ENCODE peak calls at places on chromosomes 6 and 20, in six cellular contexts. One of them, this sample, is unnamed.
A peak's percentile ranks its signal among the peaks of the same experiment; 100 is the strongest.

GRCh38 chr20:1377984-1378742 is 14.7 kb downstream of the FKBP1A start:
- DNase-seq in AG09319: no peak
- DNase-seq in astrocyte of the cerebellum: no peak
- DNase-seq in mesothelial cell of epicardium: no peak
- DNase-seq in AG10803: peak; percentile 49
- DNase-seq in tibial nerve: no peak
- DNase-seq in this sample: no peak

GRCh38 chr6:133241088-133241900 is at the start of gene EYA4:
- DNase-seq in AG09319: no peak
- DNase-seq in astrocyte of the cerebellum: no peak
- DNase-seq in mesothelial cell of epicardium: peak; percentile 25
- DNase-seq in AG10803: no peak
- DNase-seq in tibial nerve: no peak
- DNase-seq in this sample: no peak

GRCh38 chr6:115554060-115554459 is 506.6 kb downstream of the FRK start:
- DNase-seq in AG09319: no peak
- DNase-seq in astrocyte of the cerebellum: no peak
- DNase-seq in mesothelial cell of epicardium: no peak
- DNase-seq in AG10803: no peak
- DNase-seq in tibial nerve: no peak
- DNase-seq in this sample: no peak

GRCh38 chr6:134299236-134299635 is 18.7 kb downstream of the SGK1 start:
- DNase-seq in AG09319: no peak
- DNase-seq in astrocyte of the cerebellum: peak; percentile 72
- DNase-seq in mesothelial cell of epicardium: no peak
- DNase-seq in AG10803: peak; percentile 9
- DNase-seq in tibial nerve: no peak
- DNase-seq in this sample: no peak

GRCh38 chr20:64001607-64002011 is 20.7 kb downstream of the PRPF6 start:
- DNase-seq in AG09319: no peak
- DNase-seq in astrocyte of the cerebellum: no peak
- DNase-seq in mesothelial cell of epicardium: no peak
- DNase-seq in AG10803: no peak
- DNase-seq in tibial nerve: no peak
- DNase-seq in this sample: no peak

GRCh38 chr6:111776236-111777189 is 96.7 kb downstream of the FYN start:
- DNase-seq in AG09319: no peak
- DNase-seq in astrocyte of the cerebellum: no peak
- DNase-seq in mesothelial cell of epicardium: no peak
- DNase-seq in AG10803: no peak
- DNase-seq in tibial nerve: no peak
- DNase-seq in this sample: no peak

GRCh38 chr6:14194483-14194882 is 76.9 kb downstream of the CD83 start:
- DNase-seq in AG09319: no peak
- DNase-seq in astrocyte of the cerebellum: no peak
- DNase-seq in mesothelial cell of epicardium: no peak
- DNase-seq in AG10803: no peak
- DNase-seq in tibial nerve: no peak
- DNase-seq in this sample: no peak

GRCh38 chr6:73134588-73134987 is 90.7 kb downstream of the KHDC1L start:
- DNase-seq in AG09319: no peak
- DNase-seq in astrocyte of the cerebellum: no peak
- DNase-seq in mesothelial cell of epicardium: no peak
- DNase-seq in AG10803: peak; percentile 41
- DNase-seq in tibial nerve: no peak
- DNase-seq in this sample: no peak

GRCh38 chr6:36033935-36034334 is 6.3 kb downstream of the MAPK14 start:
- DNase-seq in AG09319: no peak
- DNase-seq in astrocyte of the cerebellum: no peak
- DNase-seq in mesothelial cell of epicardium: no peak
- DNase-seq in AG10803: no peak
- DNase-seq in tibial nerve: no peak
- DNase-seq in this sample: peak; percentile 42

GRCh38 chr6:164097557-164098398 is 683.3 kb downstream of the QKI start:
- DNase-seq in AG09319: no peak
- DNase-seq in astrocyte of the cerebellum: peak; percentile 68
- DNase-seq in mesothelial cell of epicardium: no peak
- DNase-seq in AG10803: peak; percentile 49
- DNase-seq in tibial nerve: no peak
- DNase-seq in this sample: no peak

GRCh38 chr6:14738497-14738896 is 507.4 kb upstream of the JARID2 start:
- DNase-seq in AG09319: no peak
- DNase-seq in astrocyte of the cerebellum: no peak
- DNase-seq in mesothelial cell of epicardium: no peak
- DNase-seq in AG10803: no peak
- DNase-seq in tibial nerve: no peak
- DNase-seq in this sample: no peak

GRCh38 chr20:3121955-3122610 is 37.6 kb upstream of the AVP start:
- DNase-seq in AG09319: no peak
- DNase-seq in astrocyte of the cerebellum: no peak
- DNase-seq in mesothelial cell of epicardium: no peak
- DNase-seq in AG10803: no peak
- DNase-seq in tibial nerve: no peak
- DNase-seq in this sample: no peak

GRCh38 chr6:44831002-44831610 is 443.6 kb downstream of the CDC5L start:
- DNase-seq in AG09319: no peak
- DNase-seq in astrocyte of the cerebellum: peak; percentile 67
- DNase-seq in mesothelial cell of epicardium: no peak
- DNase-seq in AG10803: peak; percentile 84
- DNase-seq in tibial nerve: no peak
- DNase-seq in this sample: no peak

GRCh38 chr6:158039571-158040050 is 57.9 kb downstream of the SYNJ2 start:
- DNase-seq in AG09319: no peak
- DNase-seq in astrocyte of the cerebellum: peak; percentile 90
- DNase-seq in mesothelial cell of epicardium: no peak
- DNase-seq in AG10803: no peak
- DNase-seq in tibial nerve: no peak
- DNase-seq in this sample: no peak

GRCh38 chr6:18247002-18247401 is 17.3 kb downstream of the DEK start:
- DNase-seq in AG09319: no peak
- DNase-seq in astrocyte of the cerebellum: no peak
- DNase-seq in mesothelial cell of epicardium: no peak
- DNase-seq in AG10803: no peak
- DNase-seq in tibial nerve: no peak
- DNase-seq in this sample: no peak

GRCh38 chr20:25046736-25047666 is 10.9 kb downstream of the ACSS1 start:
- DNase-seq in AG09319: no peak
- DNase-seq in astrocyte of the cerebellum: no peak
- DNase-seq in mesothelial cell of epicardium: no peak
- DNase-seq in AG10803: no peak
- DNase-seq in tibial nerve: peak; percentile 9
- DNase-seq in this sample: no peak

GRCh38 chr6:63352587-63353281 is 33.0 kb upstream of the LGSN start:
- DNase-seq in AG09319: no peak
- DNase-seq in astrocyte of the cerebellum: peak; percentile 16
- DNase-seq in mesothelial cell of epicardium: no peak
- DNase-seq in AG10803: peak; percentile 17
- DNase-seq in tibial nerve: no peak
- DNase-seq in this sample: no peak

GRCh38 chr6:66429220-66429619 is 722.2 kb upstream of the EYS start:
- DNase-seq in AG09319: no peak
- DNase-seq in astrocyte of the cerebellum: no peak
- DNase-seq in mesothelial cell of epicardium: no peak
- DNase-seq in AG10803: peak; percentile 51
- DNase-seq in tibial nerve: no peak
- DNase-seq in this sample: no peak

GRCh38 chr6:35731736-35732532 is 4.9 kb upstream of the ARMC12 start:
- DNase-seq in AG09319: no peak
- DNase-seq in astrocyte of the cerebellum: peak; percentile 91
- DNase-seq in mesothelial cell of epicardium: peak; percentile 81
- DNase-seq in AG10803: peak; percentile 81
- DNase-seq in tibial nerve: peak; percentile 97
- DNase-seq in this sample: peak; percentile 82

GRCh38 chr20:23005761-23006160 is 29.4 kb upstream of the SSTR4 start:
- DNase-seq in AG09319: no peak
- DNase-seq in astrocyte of the cerebellum: no peak
- DNase-seq in mesothelial cell of epicardium: no peak
- DNase-seq in AG10803: no peak
- DNase-seq in tibial nerve: no peak
- DNase-seq in this sample: no peak

DNA sequence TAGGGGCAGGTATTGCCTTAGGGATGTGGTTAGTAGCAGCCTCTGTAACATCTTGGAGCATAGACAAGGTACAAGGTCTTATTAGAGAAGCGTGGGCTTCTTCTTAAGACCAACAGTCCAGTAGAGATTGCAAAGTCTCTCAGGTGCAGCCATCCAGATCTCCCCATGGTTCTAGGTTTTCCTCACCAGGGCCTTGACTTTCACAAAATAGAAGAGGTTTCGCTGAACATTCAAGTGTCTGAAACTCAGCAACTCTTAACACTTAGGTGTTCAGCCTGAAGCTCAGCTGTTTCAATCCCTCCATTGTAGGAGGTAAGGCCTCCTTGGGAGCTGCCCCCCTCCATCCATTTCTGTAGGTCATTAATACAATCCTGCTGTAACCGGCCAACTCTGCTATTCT is 44.4 kb downstream of the GOPC start:
- DNase-seq in AG09319: no peak
- DNase-seq in astrocyte of the cerebellum: no peak
- DNase-seq in mesothelial cell of epicardium: no peak
- DNase-seq in AG10803: no peak
- DNase-seq in tibial nerve: no peak
- DNase-seq in this sample: no peak
- TF ChIP-seq CTCF in AG09319: no peak
- TF ChIP-seq CTCF in astrocyte of the cerebellum: no peak
- TF ChIP-seq CTCF in mesothelial cell of epicardium: no peak
- TF ChIP-seq CTCF in AG10803: no peak
- TF ChIP-seq CTCF in tibial nerve: no peak
- TF ChIP-seq CTCF in this sample: no peak

GRCh38 chr6:30364591-30364990 is 19.6 kb downstream of the RPP21 start:
- DNase-seq in AG09319: no peak
- DNase-seq in astrocyte of the cerebellum: no peak
- DNase-seq in mesothelial cell of epicardium: no peak
- DNase-seq in AG10803: no peak
- DNase-seq in tibial nerve: no peak
- DNase-seq in this sample: no peak
- TF ChIP-seq CTCF in AG09319: no peak
- TF ChIP-seq CTCF in astrocyte of the cerebellum: no peak
- TF ChIP-seq CTCF in mesothelial cell of epicardium: no peak
- TF ChIP-seq CTCF in AG10803: no peak
- TF ChIP-seq CTCF in tibial nerve: no peak
- TF ChIP-seq CTCF in this sample: no peak

GRCh38 chr6:56381852-56382251 is 134.5 kb upstream of the COL21A1 start:
- DNase-seq in AG09319: no peak
- DNase-seq in astrocyte of the cerebellum: no peak
- DNase-seq in mesothelial cell of epicardium: no peak
- DNase-seq in AG10803: peak; percentile 41
- DNase-seq in tibial nerve: no peak
- DNase-seq in this sample: no peak
- TF ChIP-seq CTCF in AG09319: no peak
- TF ChIP-seq CTCF in astrocyte of the cerebellum: no peak
- TF ChIP-seq CTCF in mesothelial cell of epicardium: no peak
- TF ChIP-seq CTCF in AG10803: no peak
- TF ChIP-seq CTCF in tibial nerve: no peak
- TF ChIP-seq CTCF in this sample: no peak

DNA sequence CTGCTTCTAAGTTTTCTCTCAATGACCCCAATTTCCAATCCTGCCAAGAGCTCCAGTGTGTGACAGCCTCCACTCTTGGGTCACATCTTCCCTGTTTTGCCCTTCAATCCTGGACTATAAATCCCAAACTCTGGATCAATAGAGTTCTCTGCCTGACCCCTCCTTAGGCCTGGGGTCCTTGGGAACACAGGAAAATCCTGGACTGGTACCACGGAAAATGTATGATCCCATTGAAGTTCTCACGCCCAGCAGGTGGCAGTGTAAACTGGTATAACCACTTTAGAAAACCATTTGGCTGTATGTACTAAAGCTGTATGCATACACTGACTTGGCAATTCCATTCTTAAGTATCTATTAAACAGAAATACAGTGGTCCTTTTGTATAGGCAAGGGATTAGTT is 98.0 kb downstream of the SNAP25 start:
- DNase-seq in AG09319: no peak
- DNase-seq in astrocyte of the cerebellum: no peak
- DNase-seq in mesothelial cell of epicardium: no peak
- DNase-seq in AG10803: no peak
- DNase-seq in tibial nerve: no peak
- DNase-seq in this sample: no peak
- TF ChIP-seq CTCF in AG09319: no peak
- TF ChIP-seq CTCF in astrocyte of the cerebellum: no peak
- TF ChIP-seq CTCF in mesothelial cell of epicardium: no peak
- TF ChIP-seq CTCF in AG10803: peak; percentile 5
- TF ChIP-seq CTCF in tibial nerve: no peak
- TF ChIP-seq CTCF in this sample: no peak

GRCh38 chr6:100678027-100678426 is 203.1 kb downstream of the ASCC3 start:
- DNase-seq in AG09319: no peak
- DNase-seq in astrocyte of the cerebellum: no peak
- DNase-seq in mesothelial cell of epicardium: no peak
- DNase-seq in AG10803: no peak
- DNase-seq in tibial nerve: no peak
- DNase-seq in this sample: no peak
- TF ChIP-seq CTCF in AG09319: no peak
- TF ChIP-seq CTCF in astrocyte of the cerebellum: no peak
- TF ChIP-seq CTCF in mesothelial cell of epicardium: no peak
- TF ChIP-seq CTCF in AG10803: peak; percentile 8
- TF ChIP-seq CTCF in tibial nerve: no peak
- TF ChIP-seq CTCF in this sample: no peak

DNA sequence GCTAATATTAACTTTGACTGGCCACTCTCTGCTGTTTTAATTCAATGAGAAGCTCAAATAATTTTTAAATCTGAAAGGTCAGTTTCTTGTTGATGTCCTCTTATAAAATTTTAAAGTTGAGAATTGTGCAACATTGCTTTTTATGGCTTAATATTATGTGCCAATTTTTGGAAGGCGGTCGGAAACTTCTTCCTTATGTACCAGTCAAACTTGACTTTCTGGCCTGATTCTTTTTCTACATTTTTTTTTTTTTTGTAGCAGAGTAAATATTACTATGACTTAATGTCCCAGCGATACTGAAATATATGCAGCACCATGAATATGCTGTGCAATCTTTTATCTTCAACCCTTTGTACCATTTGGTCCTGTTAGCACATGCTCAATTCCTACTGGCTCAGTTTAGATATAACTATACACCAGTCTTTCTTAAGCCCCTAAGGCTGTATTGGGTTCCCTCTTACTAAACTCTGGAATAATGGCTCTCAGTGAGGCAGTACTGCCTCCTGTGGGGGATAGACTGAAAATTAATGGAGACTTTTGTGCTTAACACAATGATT is 156.3 kb upstream of the SYNCRIP start:
- DNase-seq in AG09319: no peak
- DNase-seq in astrocyte of the cerebellum: no peak
- DNase-seq in mesothelial cell of epicardium: no peak
- DNase-seq in AG10803: no peak
- DNase-seq in tibial nerve: no peak
- DNase-seq in this sample: no peak
- TF ChIP-seq CTCF in AG09319: no peak
- TF ChIP-seq CTCF in astrocyte of the cerebellum: no peak
- TF ChIP-seq CTCF in mesothelial cell of epicardium: no peak
- TF ChIP-seq CTCF in AG10803: no peak
- TF ChIP-seq CTCF in tibial nerve: no peak
- TF ChIP-seq CTCF in this sample: no peak